ENCODE peak calls at places on chromosomes 6 and 20, in six cellular contexts. One of them, this sample, is unnamed.

GRCh38 chr6:159594106-159594749 is 98.8 kb downstream of the SOD2 start:
- DNase-seq in NCI-H774: no peak
- DNase-seq in NCI-H446 treated with DMSO at 0.1 percent for 48 hours: no peak
- DNase-seq in NAMALWA: no peak
- DNase-seq in GM12865: no peak
- DNase-seq in pancreas: no peak
- DNase-seq in this sample: no peak

GRCh38 chr20:12180107-12180661 is 262.5 kb downstream of the BTBD3 start:
- DNase-seq in NCI-H774: peak
- DNase-seq in pancreas: no peak
- DNase-seq in GM12865: no peak
- DNase-seq in NCI-H446 treated with DMSO at 0.1 percent for 48 hours: no peak
- DNase-seq in NAMALWA: no peak
- DNase-seq in this sample: peak

GRCh38 chr20:58485326-58485725 is 29.9 kb downstream of the APCDD1L start:
- DNase-seq in NCI-H446 treated with DMSO at 0.1 percent for 48 hours: no peak
- DNase-seq in GM12865: no peak
- DNase-seq in NCI-H774: no peak
- DNase-seq in NAMALWA: no peak
- DNase-seq in pancreas: no peak
- DNase-seq in this sample: no peak

GRCh38 chr6:130783416-130784107 is 43.6 kb upstream of the SMLR1 start:
- DNase-seq in GM12865: no peak
- DNase-seq in NCI-H446 treated with DMSO at 0.1 percent for 48 hours: no peak
- DNase-seq in NAMALWA: no peak
- DNase-seq in pancreas: no peak
- DNase-seq in NCI-H774: no peak
- DNase-seq in this sample: no peak

GRCh38 chr6:148324297-148325007 is 18.2 kb upstream of the SASH1 start:
- DNase-seq in pancreas: no peak
- DNase-seq in GM12865: no peak
- DNase-seq in NCI-H446 treated with DMSO at 0.1 percent for 48 hours: no peak
- DNase-seq in NAMALWA: no peak
- DNase-seq in NCI-H774: no peak
- DNase-seq in this sample: no peak

GRCh38 chr20:35002426-35003210 is 47.0 kb downstream of the MYH7B start:
- DNase-seq in NCI-H774: no peak
- DNase-seq in NCI-H446 treated with DMSO at 0.1 percent for 48 hours: no peak
- DNase-seq in GM12865: no peak
- DNase-seq in pancreas: peak
- DNase-seq in NAMALWA: no peak
- DNase-seq in this sample: no peak

GRCh38 chr6:33442283-33442682 is 12.1 kb upstream of the ZBTB9 start:
- DNase-seq in NCI-H446 treated with DMSO at 0.1 percent for 48 hours: no peak
- DNase-seq in NCI-H774: no peak
- DNase-seq in pancreas: no peak
- DNase-seq in GM12865: no peak
- DNase-seq in NAMALWA: no peak
- DNase-seq in this sample: no peak

GRCh38 chr6:110813813-110814487 is 1.3 kb downstream of the CDK19 start:
- DNase-seq in NCI-H774: no peak
- DNase-seq in NCI-H446 treated with DMSO at 0.1 percent for 48 hours: no peak
- DNase-seq in NAMALWA: peak
- DNase-seq in pancreas: no peak
- DNase-seq in GM12865: peak
- DNase-seq in this sample: no peak

GRCh38 chr20:24951536-24952047 is 2.5 kb downstream of the CST7 start:
- DNase-seq in GM12865: no peak
- DNase-seq in NCI-H446 treated with DMSO at 0.1 percent for 48 hours: no peak
- DNase-seq in pancreas: no peak
- DNase-seq in NCI-H774: no peak
- DNase-seq in NAMALWA: no peak
- DNase-seq in this sample: no peak

GRCh38 chr20:23114018-23114417 is 27.9 kb upstream of the CD93 start:
- DNase-seq in NAMALWA: no peak
- DNase-seq in GM12865: no peak
- DNase-seq in pancreas: no peak
- DNase-seq in NCI-H446 treated with DMSO at 0.1 percent for 48 hours: no peak
- DNase-seq in NCI-H774: no peak
- DNase-seq in this sample: no peak

GRCh38 chr6:31403283-31403989 is at the start of gene MICA:
- DNase-seq in NAMALWA: peak
- DNase-seq in pancreas: peak
- DNase-seq in GM12865: peak
- DNase-seq in NCI-H774: peak
- DNase-seq in NCI-H446 treated with DMSO at 0.1 percent for 48 hours: no peak
- DNase-seq in this sample: no peak

GRCh38 chr20:22836211-22836610 is 198.9 kb upstream of the SSTR4 start:
- DNase-seq in GM12865: no peak
- DNase-seq in NAMALWA: no peak
- DNase-seq in pancreas: no peak
- DNase-seq in NCI-H774: no peak
- DNase-seq in NCI-H446 treated with DMSO at 0.1 percent for 48 hours: no peak
- DNase-seq in this sample: no peak